ENCODE peak calls at places on chromosomes 2 and 18, in four cellular contexts. Q, W, O and S are unnamed samples.

GRCh38 chr18:13374468-13375301 is 156.1 kb downstream of the LDLRAD4 start:
- DNase-seq in Q (no peak), W (no peak), O (no peak), S (no peak)

GRCh38 chr2:119156105-119156890 is 2.3 kb downstream of the C1QL2 start:
- DNase-seq in Q (no peak), W (no peak), O (no peak), S (no peak)

GRCh38 chr2:175630319-175631246 is 371.5 kb downstream of the LNPK start:
- DNase-seq in Q (no peak), W (no peak), O (no peak), S (no peak)

GRCh38 chr18:9495465-9495864 is 20.2 kb downstream of the RALBP1 start:
- DNase-seq in Q (no peak), W (no peak), O (no peak), S (no peak)

GRCh38 chr2:3449106-3449505 is 69.6 kb downstream of the TRAPPC12 start:
- DNase-seq in Q (no peak), W (no peak), O (no peak), S (no peak)

GRCh38 chr18:69002233-69002632 is 204.4 kb downstream of the CCDC102B start:
- DNase-seq in Q (no peak), W (no peak), O (no peak), S (no peak)

GRCh38 chr2:21643180-21643579 is 519.4 kb downstream of the TDRD15 start:
- DNase-seq in Q (peak; percentile 26), W (no peak), O (no peak), S (no peak)

GRCh38 chr2:150883521-150883895 is 378.2 kb downstream of the RBM43 start:
- DNase-seq in Q (no peak), W (no peak), O (no peak), S (no peak)

GRCh38 chr18:54109131-54109683 is 115.3 kb downstream of the MBD2 start:
- DNase-seq in Q (no peak), W (no peak), O (no peak), S (no peak)

GRCh38 chr2:44776924-44777480 is 164.5 kb upstream of the SIX3 start:
- DNase-seq in Q (no peak), W (no peak), O (no peak), S (no peak)

GRCh38 chr2:67991456-67991855 is 71.3 kb downstream of the C1D start:
- DNase-seq in Q (no peak), W (no peak), O (no peak), S (no peak)

GRCh38 chr2:104849618-104850097 is 4.3 kb upstream of the POU3F3 start:
- DNase-seq in Q (peak; percentile 42), W (peak; percentile 19), O (peak; percentile 48), S (peak; percentile 17)

GRCh38 chr2:45837812-45838341 is 186.4 kb downstream of the PRKCE start:
- DNase-seq in Q (no peak), W (no peak), O (no peak), S (no peak)

GRCh38 chr18:77339623-77340022 is 90.0 kb downstream of the GALR1 start:
- DNase-seq in Q (no peak), W (no peak), O (no peak), S (no peak)

GRCh38 chr18:72700961-72701710 is 157.0 kb upstream of the CBLN2 start:
- DNase-seq in Q (no peak), W (no peak), O (no peak), S (no peak)

GRCh38 chr2:198004173-198004572 is 199.8 kb downstream of the PLCL1 start:
- DNase-seq in Q (no peak), W (no peak), O (no peak), S (no peak)

GRCh38 chr2:203678971-203679370 is 27.5 kb upstream of the CD28 start:
- DNase-seq in Q (no peak), W (no peak), O (no peak), S (no peak)

GRCh38 chr2:12487253-12488004 is 229.3 kb upstream of the TRIB2 start:
- DNase-seq in Q (no peak), W (no peak), O (no peak), S (no peak)

GRCh38 chr18:66280470-66280869 is 323.4 kb downstream of the CDH19 start:
- DNase-seq in Q (no peak), W (no peak), O (no peak), S (no peak)

GRCh38 chr2:112643488-112643887 is 2.3 kb upstream of the SLC20A1 start:
- DNase-seq in Q (no peak), W (no peak), O (no peak), S (no peak)

GRCh38 chr2:28405537-28405936 is 12.9 kb downstream of the FOSL2 start:
- DNase-seq in Q (no peak), W (no peak), O (no peak), S (no peak)

GRCh38 chr2:219358170-219359075 is 25.9 kb upstream of the RESP18 start:
- DNase-seq in Q (no peak), W (no peak), O (no peak), S (no peak)

GRCh38 chr2:214706986-214707385 is 102.5 kb downstream of the BARD1 start:
- DNase-seq in Q (no peak), W (no peak), O (no peak), S (no peak)

GRCh38 chr2:235937092-235937491 is 231.1 kb downstream of the GBX2 start:
- DNase-seq in Q (no peak), W (no peak), O (no peak), S (no peak)

GRCh38 chr2:226273440-226273839 is 526.2 kb downstream of the IRS1 start:
- DNase-seq in Q (no peak), W (no peak), O (no peak), S (no peak)